ENCODE peak calls at places on chromosomes 6 and 20, in seven cellular contexts. S, N, Q, G, P, U and R are unnamed samples.

GRCh38 chr6:88157106-88157505 is 9.0 kb downstream of the CNR1 start:
- DNase-seq in S (no peak), N (no peak), Q (no peak), G (no peak), P (no peak), U (peak), R (no peak)

GRCh38 chr6:117681321-117681720 is 6.1 kb downstream of the NUS1 start:
- DNase-seq in S (no peak), N (no peak), Q (no peak), G (no peak), P (no peak), U (no peak), R (no peak)

GRCh38 chr6:56491606-56492328 is 150.9 kb downstream of the DST start:
- DNase-seq in S (no peak), N (no peak), Q (no peak), G (no peak), P (no peak), U (no peak), R (no peak)

GRCh38 chr6:133184798-133185380 is 56.3 kb upstream of the EYA4 start:
- DNase-seq in S (peak), N (no peak), Q (no peak), G (no peak), P (no peak), U (no peak), R (peak)

GRCh38 chr6:155219299-155219698 is 44.5 kb upstream of the CLDN20 start:
- DNase-seq in S (no peak), N (no peak), Q (no peak), G (no peak), P (no peak), U (no peak), R (no peak)

GRCh38 chr20:38724603-38725457 is 544 bp downstream of the SLC32A1 start:
- DNase-seq in S (no peak), N (peak), Q (peak), G (no peak), P (no peak), U (peak), R (no peak)

GRCh38 chr6:43948527-43949450 is 178.5 kb downstream of the MRPL14 start:
- DNase-seq in S (peak), N (peak), Q (no peak), G (no peak), P (no peak), U (peak), R (peak)

GRCh38 chr6:134047673-134048072 is 4.8 kb downstream of the SLC2A12 start:
- DNase-seq in S (no peak), N (no peak), Q (no peak), G (no peak), P (no peak), U (no peak), R (no peak)

GRCh38 chr6:151147118-151147832 is 92.5 kb upstream of the AKAP12 start:
- DNase-seq in S (no peak), N (no peak), Q (no peak), G (no peak), P (no peak), U (no peak), R (no peak)

GRCh38 chr20:50550531-50550930 is 40.3 kb downstream of the PTPN1 start:
- DNase-seq in S (no peak), N (no peak), Q (no peak), G (no peak), P (no peak), U (no peak), R (peak)

GRCh38 chr6:21594427-21595264 is 1.1 kb downstream of the SOX4 start:
- DNase-seq in S (peak), N (no peak), Q (no peak), G (no peak), P (peak), U (peak), R (peak)

GRCh38 chr6:142912125-142912524 is 32.9 kb downstream of the HIVEP2 start:
- DNase-seq in S (no peak), N (no peak), Q (no peak), G (no peak), P (no peak), U (no peak), R (no peak)

GRCh38 chr6:123208111-123208510 is 212.1 kb downstream of the CLVS2 start:
- DNase-seq in S (no peak), N (no peak), Q (no peak), G (no peak), P (no peak), U (peak), R (no peak)

GRCh38 chr6:3324262-3324942 is 65.7 kb downstream of the PSMG4 start:
- DNase-seq in S (peak), N (no peak), Q (no peak), G (no peak), P (peak), U (no peak), R (peak)

GRCh38 chr20:38127011-38127621 is 38.0 kb downstream of the TGM2 start:
- DNase-seq in S (peak), N (no peak), Q (no peak), G (no peak), P (no peak), U (no peak), R (peak)

DNA sequence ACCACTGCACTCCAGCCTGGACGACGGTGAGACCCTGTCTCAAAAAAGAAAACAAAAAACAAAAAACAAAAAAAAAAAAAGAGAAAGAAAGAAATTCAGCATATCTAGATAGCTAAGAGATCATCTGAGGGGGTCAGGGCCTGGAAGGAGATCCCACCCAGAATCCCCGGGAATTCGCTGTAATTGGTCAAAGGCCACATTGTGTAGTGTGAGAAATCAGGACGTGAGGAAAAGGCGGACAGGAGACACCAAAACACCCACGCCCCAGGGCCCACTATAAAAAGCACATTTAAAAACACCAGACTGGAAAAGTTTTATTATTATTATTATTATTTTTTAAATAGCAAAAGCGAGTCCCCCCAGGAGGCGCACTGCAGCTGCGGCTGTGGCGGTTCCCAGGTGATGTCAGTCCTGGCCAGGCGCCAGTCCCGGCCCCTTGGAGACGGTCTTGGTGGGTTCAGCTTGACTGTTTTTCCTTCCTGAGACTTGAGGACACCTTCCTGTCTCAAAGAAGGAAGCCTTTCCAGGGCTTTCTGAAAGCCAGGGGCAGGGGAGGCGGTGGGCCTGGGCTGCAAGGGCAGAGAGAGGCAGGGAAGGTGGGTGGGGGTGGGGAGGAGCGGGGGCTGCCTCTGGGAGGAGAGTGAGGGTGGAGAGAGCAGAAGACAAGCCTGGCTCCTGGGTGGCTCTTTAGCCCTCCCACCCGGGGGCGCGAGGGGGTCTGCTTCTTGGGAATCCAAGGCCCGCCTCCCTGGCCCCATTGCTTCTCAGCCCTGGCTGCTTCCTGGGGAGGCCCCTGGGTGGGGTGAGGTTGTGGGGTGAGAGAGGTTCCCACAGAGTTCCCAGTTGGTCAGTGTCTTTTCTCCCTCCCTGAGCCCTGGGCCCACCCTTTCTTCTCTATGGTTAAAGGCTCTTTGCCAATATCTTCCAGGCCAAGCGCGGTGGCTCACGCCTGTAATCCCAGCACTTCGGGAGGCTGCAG is 14.5 kb downstream of the TCF15 start:
- DNase-seq in S (no peak), N (no peak), Q (no peak), G (no peak), P (no peak), U (no peak), R (no peak)
- H2AK5ac ChIP-seq in S (no peak), N (no peak), Q (no peak), G (no peak), P (no peak), U (no peak), R (no peak)

DNA sequence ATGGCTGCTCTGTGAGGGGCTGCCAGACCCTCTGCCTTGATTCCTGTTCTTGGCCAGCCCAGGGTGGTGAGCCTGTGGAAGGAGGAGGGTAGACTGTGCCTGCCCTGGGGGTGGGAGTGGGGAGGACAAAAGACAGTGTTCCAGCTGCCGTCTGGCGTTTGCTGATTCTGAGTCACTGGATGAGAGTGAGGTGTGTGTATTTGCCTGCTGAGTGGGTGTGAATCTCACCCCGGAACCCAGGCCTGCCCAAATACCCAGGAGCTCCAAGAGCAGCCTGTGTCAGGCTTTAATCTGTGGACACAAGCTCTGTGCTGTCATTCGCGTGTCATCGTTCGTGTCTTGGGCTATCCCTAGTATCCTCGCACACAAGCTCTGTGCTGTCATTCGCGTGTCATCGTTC is 2.6 kb upstream of the LKAAEAR1 start:
- DNase-seq in S (no peak), N (no peak), Q (no peak), G (no peak), P (no peak), U (no peak), R (no peak)
- H2AK5ac ChIP-seq in S (no peak), N (no peak), Q (no peak), G (no peak), P (no peak), U (no peak), R (no peak)

DNA sequence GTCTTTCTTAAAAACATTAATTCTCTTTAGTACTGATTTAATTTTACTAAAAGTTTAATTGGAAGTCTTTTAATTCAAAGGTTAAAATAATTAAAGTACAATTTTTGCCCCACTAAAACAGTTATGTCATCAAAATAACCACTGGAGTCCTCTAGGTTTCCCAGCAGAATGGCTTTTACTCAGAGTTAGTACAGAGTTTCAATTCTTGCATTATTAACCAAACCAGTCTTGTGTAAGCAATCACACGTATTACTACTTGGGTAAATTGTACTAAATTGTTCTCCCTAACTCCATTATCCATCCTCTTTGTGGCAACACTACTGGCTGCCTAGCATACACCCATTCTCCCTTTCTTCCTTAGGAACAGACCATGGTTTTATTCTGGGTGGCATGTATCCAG is 36.9 kb downstream of the CDK19 start:
- DNase-seq in S (no peak), N (no peak), Q (no peak), G (no peak), P (no peak), U (no peak), R (no peak)
- H2AK5ac ChIP-seq in S (no peak), N (no peak), Q (no peak), G (no peak), P (no peak), U (no peak), R (no peak)

DNA sequence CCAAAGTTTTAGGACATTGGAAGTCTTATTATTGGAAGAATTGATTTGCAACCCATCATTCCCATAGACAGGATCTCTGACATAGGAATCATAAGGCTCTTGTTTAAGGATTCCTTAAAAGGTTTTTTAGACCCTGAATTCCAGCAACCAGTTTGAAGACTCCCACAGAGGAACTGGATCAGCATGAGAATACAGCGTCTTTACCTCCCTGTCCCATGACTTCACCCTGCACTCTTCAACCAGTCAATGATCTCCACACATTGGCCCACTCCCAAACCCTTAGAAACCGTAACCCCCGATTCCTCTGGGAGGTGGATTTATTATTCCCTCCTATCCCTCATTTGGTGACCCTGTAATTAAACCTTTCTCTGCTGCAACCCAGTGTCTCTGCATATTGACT is 150.7 kb upstream of the PLCB4 start:
- DNase-seq in S (no peak), N (peak), Q (no peak), G (no peak), P (no peak), U (no peak), R (no peak)
- H2AK5ac ChIP-seq in S (no peak), N (no peak), Q (no peak), G (no peak), P (no peak), U (no peak), R (peak)

DNA sequence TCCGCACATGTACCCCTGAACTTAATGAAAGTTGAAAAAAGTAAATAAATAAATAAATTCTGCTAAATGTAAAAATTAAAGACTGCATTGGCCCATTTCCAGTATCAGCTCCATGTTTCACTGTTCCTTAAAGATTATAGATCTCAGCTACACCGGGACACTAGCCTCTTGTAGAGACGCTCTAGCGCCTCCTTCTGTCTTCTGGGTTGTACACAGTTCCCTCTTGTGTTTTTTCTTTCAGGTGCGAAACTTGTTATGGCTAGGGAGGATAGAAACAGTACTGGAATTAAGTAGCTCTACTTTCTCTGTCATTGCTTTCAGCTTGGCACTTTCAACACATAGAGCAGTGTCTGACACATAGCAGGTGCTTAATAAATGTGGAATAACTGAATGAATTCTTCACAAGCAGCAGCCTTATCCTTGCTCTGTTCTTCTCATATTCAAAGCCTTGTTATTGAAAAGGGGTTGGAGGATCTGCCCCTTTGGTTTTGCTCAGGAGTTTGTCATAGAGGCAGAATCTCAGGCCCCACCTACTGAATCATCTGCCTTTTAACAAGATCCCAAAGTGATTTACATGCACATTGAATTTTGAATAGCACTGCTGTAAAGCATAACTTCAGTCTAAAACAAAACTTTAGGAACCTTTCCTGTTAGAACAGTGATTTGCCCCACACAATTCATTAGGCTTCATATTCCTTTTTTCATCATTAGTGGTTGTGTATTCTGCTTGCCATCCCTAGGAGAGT is 92.3 kb downstream of the FIG4 start:
- DNase-seq in S (peak), N (peak), Q (peak), G (no peak), P (no peak), U (peak), R (no peak)
- H2AK5ac ChIP-seq in S (no peak), N (no peak), Q (no peak), G (no peak), P (no peak), U (no peak), R (no peak)

GRCh38 chr6:120147218-120147871 is 797.8 kb upstream of the MAN1A1 start:
- DNase-seq in S (no peak), N (peak), Q (no peak), G (no peak), P (peak), U (peak), R (no peak)

GRCh38 chr6:120137492-120137891 is 787.9 kb upstream of the MAN1A1 start:
- DNase-seq in S (no peak), N (no peak), Q (no peak), G (no peak), P (no peak), U (no peak), R (no peak)

GRCh38 chr6:120141601-120142000 is 792.0 kb upstream of the MAN1A1 start:
- DNase-seq in S (no peak), N (no peak), Q (no peak), G (no peak), P (no peak), U (no peak), R (no peak)
- H2AK5ac ChIP-seq in S (no peak), N (no peak), Q (no peak), G (no peak), P (no peak), U (no peak), R (no peak)